ENCODE peak calls at places on chromosomes 13 and 19, in six cellular contexts. One of them, this sample, is unnamed.

GRCh38 chr13:59835569-59835968 is 328.2 kb downstream of the DIAPH3 start:
- DNase-seq in mammary epithelial cell: no peak
- DNase-seq in kidney: no peak
- DNase-seq in CD8-positive, alpha-beta T cell: no peak
- DNase-seq in adipocyte: no peak
- DNase-seq in body of pancreas: no peak
- DNase-seq in this sample: no peak

GRCh38 chr19:43957891-43958290 is 6.9 kb downstream of the ZNF221 start:
- DNase-seq in kidney: no peak
- DNase-seq in CD8-positive, alpha-beta T cell: no peak
- DNase-seq in mammary epithelial cell: no peak
- DNase-seq in adipocyte: peak; percentile 69
- DNase-seq in body of pancreas: no peak
- DNase-seq in this sample: no peak

GRCh38 chr13:113138792-113139551 is 16.4 kb downstream of the F10 start:
- DNase-seq in mammary epithelial cell: no peak
- DNase-seq in adipocyte: no peak
- DNase-seq in kidney: peak; percentile 1
- DNase-seq in CD8-positive, alpha-beta T cell: no peak
- DNase-seq in body of pancreas: no peak
- DNase-seq in this sample: no peak

GRCh38 chr13:95254341-95254740 is 46.9 kb downstream of the ABCC4 start:
- DNase-seq in CD8-positive, alpha-beta T cell: no peak
- DNase-seq in kidney: no peak
- DNase-seq in mammary epithelial cell: peak; percentile 46
- DNase-seq in adipocyte: peak; percentile 34
- DNase-seq in body of pancreas: no peak
- DNase-seq in this sample: no peak

GRCh38 chr13:111247552-111247951 is 72.9 kb upstream of the TEX29 start:
- DNase-seq in body of pancreas: peak; percentile 66
- DNase-seq in kidney: no peak
- DNase-seq in adipocyte: no peak
- DNase-seq in CD8-positive, alpha-beta T cell: no peak
- DNase-seq in mammary epithelial cell: no peak
- DNase-seq in this sample: peak; percentile 47

GRCh38 chr13:44117351-44117750 is 237.6 kb downstream of the LACC1 start:
- DNase-seq in mammary epithelial cell: no peak
- DNase-seq in body of pancreas: no peak
- DNase-seq in CD8-positive, alpha-beta T cell: no peak
- DNase-seq in kidney: no peak
- DNase-seq in adipocyte: peak; percentile 43
- DNase-seq in this sample: no peak

GRCh38 chr19:8666814-8667405 is 31.7 kb downstream of the ACTL9 start:
- DNase-seq in adipocyte: no peak
- DNase-seq in kidney: no peak
- DNase-seq in body of pancreas: no peak
- DNase-seq in mammary epithelial cell: no peak
- DNase-seq in CD8-positive, alpha-beta T cell: no peak
- DNase-seq in this sample: no peak

GRCh38 chr19:6536138-6536671 is 5.4 kb downstream of the TNFSF9 start:
- DNase-seq in mammary epithelial cell: peak; percentile 67
- DNase-seq in kidney: peak; percentile 78
- DNase-seq in CD8-positive, alpha-beta T cell: peak; percentile 87
- DNase-seq in body of pancreas: peak; percentile 24
- DNase-seq in adipocyte: peak; percentile 26
- DNase-seq in this sample: peak; percentile 67

GRCh38 chr19:13888281-13888680 is 11.3 kb downstream of the NANOS3 start:
- DNase-seq in adipocyte: no peak
- DNase-seq in kidney: no peak
- DNase-seq in body of pancreas: no peak
- DNase-seq in mammary epithelial cell: peak; percentile 50
- DNase-seq in CD8-positive, alpha-beta T cell: no peak
- DNase-seq in this sample: peak; percentile 83

GRCh38 chr13:68719815-68720214 is 1387.8 kb upstream of the ATXN8OS start:
- DNase-seq in body of pancreas: no peak
- DNase-seq in CD8-positive, alpha-beta T cell: no peak
- DNase-seq in mammary epithelial cell: no peak
- DNase-seq in adipocyte: no peak
- DNase-seq in kidney: no peak
- DNase-seq in this sample: no peak

GRCh38 chr13:48263196-48263595 is 30.2 kb downstream of the ITM2B start:
- DNase-seq in mammary epithelial cell: peak; percentile 12
- DNase-seq in adipocyte: no peak
- DNase-seq in body of pancreas: no peak
- DNase-seq in CD8-positive, alpha-beta T cell: no peak
- DNase-seq in kidney: no peak
- DNase-seq in this sample: no peak

GRCh38 chr13:103692442-103692841 is 626.2 kb upstream of the SLC10A2 start:
- DNase-seq in body of pancreas: no peak
- DNase-seq in kidney: no peak
- DNase-seq in adipocyte: no peak
- DNase-seq in mammary epithelial cell: no peak
- DNase-seq in CD8-positive, alpha-beta T cell: no peak
- DNase-seq in this sample: no peak

GRCh38 chr13:73607489-73608156 is 526.6 kb downstream of the KLF12 start:
- DNase-seq in adipocyte: no peak
- DNase-seq in CD8-positive, alpha-beta T cell: no peak
- DNase-seq in kidney: no peak
- DNase-seq in mammary epithelial cell: no peak
- DNase-seq in body of pancreas: no peak
- DNase-seq in this sample: no peak

GRCh38 chr19:42129399-42130253 is 2.6 kb downstream of the POU2F2 start:
- DNase-seq in kidney: peak; percentile 84
- DNase-seq in mammary epithelial cell: peak; percentile 82
- DNase-seq in body of pancreas: no peak
- DNase-seq in adipocyte: peak; percentile 76
- DNase-seq in CD8-positive, alpha-beta T cell: no peak
- DNase-seq in this sample: peak; percentile 44

GRCh38 chr13:45786293-45786920 is 65.1 kb downstream of the SIAH3 start:
- DNase-seq in kidney: peak; percentile 74
- DNase-seq in adipocyte: no peak
- DNase-seq in CD8-positive, alpha-beta T cell: peak; percentile 41
- DNase-seq in mammary epithelial cell: no peak
- DNase-seq in body of pancreas: peak; percentile 49
- DNase-seq in this sample: no peak

GRCh38 chr19:7862413-7862951 is 11.7 kb downstream of the PRR36 start:
- DNase-seq in CD8-positive, alpha-beta T cell: peak; percentile 75
- DNase-seq in adipocyte: peak; percentile 62
- DNase-seq in body of pancreas: peak; percentile 54
- DNase-seq in kidney: peak; percentile 87
- DNase-seq in mammary epithelial cell: no peak
- DNase-seq in this sample: peak; percentile 87

GRCh38 chr13:98798849-98799645 is 46.6 kb upstream of the SLC15A1 start:
- DNase-seq in mammary epithelial cell: no peak
- DNase-seq in CD8-positive, alpha-beta T cell: no peak
- DNase-seq in body of pancreas: no peak
- DNase-seq in adipocyte: peak; percentile 94
- DNase-seq in kidney: no peak
- DNase-seq in this sample: no peak

GRCh38 chr19:50061650-50062049 is 35.8 kb downstream of the ZNF473 start:
- DNase-seq in kidney: no peak
- DNase-seq in CD8-positive, alpha-beta T cell: no peak
- DNase-seq in body of pancreas: no peak
- DNase-seq in mammary epithelial cell: no peak
- DNase-seq in adipocyte: no peak
- DNase-seq in this sample: no peak

DNA sequence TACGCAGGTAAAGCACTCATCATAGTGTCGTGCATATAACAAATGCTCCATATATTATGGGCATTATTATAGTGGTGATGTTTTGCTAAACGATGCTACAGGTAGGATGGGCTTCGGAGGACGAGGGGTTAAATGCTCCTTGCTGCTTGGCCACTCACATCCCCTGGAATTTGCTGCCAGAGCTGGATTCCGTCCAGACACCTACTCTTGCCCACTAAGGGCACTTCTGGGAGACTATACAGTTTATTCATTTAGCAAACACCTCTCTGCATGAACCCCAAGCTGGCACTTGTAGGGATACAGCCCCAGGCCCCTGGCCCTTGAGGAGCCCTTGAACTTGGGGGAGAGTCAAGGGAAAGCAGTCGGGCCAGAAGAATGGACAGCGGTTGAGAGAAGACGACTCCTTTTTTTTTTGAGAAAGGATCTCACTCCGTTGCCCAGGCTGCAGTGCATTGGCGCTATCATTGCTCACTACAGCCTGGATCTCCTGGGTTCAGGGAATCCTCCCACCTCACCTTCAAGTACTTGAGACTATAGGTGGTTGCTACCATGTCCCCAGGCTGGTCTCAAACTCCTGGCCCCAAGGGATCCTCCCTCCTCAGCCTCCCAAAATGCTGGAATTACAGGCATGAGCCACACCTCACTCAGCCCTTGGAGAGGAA is 1.2 kb upstream of the MRPL34 start:
- DNase-seq in adipocyte: no peak
- DNase-seq in kidney: no peak
- DNase-seq in mammary epithelial cell: no peak
- DNase-seq in CD8-positive, alpha-beta T cell: no peak
- DNase-seq in body of pancreas: no peak
- DNase-seq in this sample: no peak
- H3K4me1 ChIP-seq in adipocyte: peaks cover 31% of the 10 kb centered on the region
- H3K4me1 ChIP-seq in kidney: peaks cover 10% of the 10 kb centered on the region
- H3K4me1 ChIP-seq in mammary epithelial cell: peaks cover 36% of the 10 kb centered on the region
- H3K4me1 ChIP-seq in CD8-positive, alpha-beta T cell: peaks cover 34% of the 10 kb centered on the region
- H3K4me1 ChIP-seq in body of pancreas: peaks cover 48% of the 10 kb centered on the region
- H3K4me1 ChIP-seq in this sample: peaks cover 30% of the 10 kb centered on the region

DNA sequence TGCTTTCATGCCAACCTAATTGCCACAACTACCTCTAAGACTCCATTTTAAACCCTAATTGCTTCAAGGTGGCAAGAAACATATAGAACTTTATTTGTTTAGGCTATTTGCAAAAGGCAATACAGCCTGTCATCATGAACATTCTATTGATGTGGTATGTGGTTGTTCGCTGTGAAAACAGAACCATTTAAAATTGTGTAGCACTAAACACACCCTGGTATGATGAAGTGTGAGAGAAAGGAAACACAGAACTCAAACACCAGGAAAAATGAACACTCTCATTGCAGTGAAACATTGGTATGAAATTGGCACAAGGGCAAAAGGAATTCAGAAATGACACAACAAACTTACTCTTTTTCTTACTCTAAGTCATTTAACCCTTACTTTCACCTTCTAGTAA is 530.9 kb downstream of the IRS2 start:
- DNase-seq in mammary epithelial cell: no peak
- DNase-seq in adipocyte: no peak
- DNase-seq in kidney: no peak
- DNase-seq in body of pancreas: no peak
- DNase-seq in CD8-positive, alpha-beta T cell: no peak
- DNase-seq in this sample: no peak
- H3K36me3 ChIP-seq in mammary epithelial cell: no peaks in the 10 kb centered on the region
- H3K36me3 ChIP-seq in adipocyte: no peaks in the 10 kb centered on the region
- H3K36me3 ChIP-seq in kidney: no peaks in the 10 kb centered on the region
- H3K36me3 ChIP-seq in body of pancreas: no peaks in the 10 kb centered on the region
- H3K36me3 ChIP-seq in CD8-positive, alpha-beta T cell: no peaks in the 10 kb centered on the region
- H3K36me3 ChIP-seq in this sample: no peaks in the 10 kb centered on the region

DNA sequence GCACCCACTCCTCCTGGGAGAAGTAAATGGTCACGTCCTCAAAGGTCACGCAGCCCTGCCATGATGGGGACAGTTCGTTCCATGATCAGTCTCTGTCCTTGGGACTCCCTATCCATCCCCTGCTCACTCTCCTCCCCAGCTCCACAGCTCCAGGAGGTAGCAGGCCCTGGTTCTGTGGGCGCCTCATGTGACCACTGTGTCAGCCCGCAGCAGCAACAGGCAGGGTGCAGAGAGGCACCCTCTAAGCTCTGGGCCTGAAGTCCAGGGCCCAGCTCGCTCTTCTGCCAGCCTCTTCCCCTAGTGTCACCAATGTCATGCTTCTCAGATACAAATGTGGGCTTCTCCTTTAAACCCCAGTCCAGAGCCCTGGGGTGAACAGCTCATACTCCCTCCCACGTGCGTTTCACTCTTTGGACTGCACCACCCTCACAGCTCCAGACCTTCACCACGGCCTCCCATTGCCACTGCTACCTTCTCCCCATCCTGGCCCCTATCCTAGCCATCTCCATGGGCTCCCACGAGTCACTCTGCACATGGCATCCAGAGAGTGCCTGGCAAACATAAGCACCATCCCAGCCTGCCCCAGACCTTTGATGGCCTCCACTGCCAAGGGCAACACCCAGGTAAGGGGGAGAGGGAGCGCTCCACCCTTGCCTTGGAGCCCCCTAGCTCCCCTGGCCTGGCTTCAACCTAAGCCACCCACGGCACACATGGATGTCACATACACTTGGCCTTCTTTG is 2.9 kb downstream of the ZNF792 start:
- DNase-seq in body of pancreas: no peak
- DNase-seq in adipocyte: no peak
- DNase-seq in mammary epithelial cell: no peak
- DNase-seq in kidney: no peak
- DNase-seq in CD8-positive, alpha-beta T cell: no peak
- DNase-seq in this sample: no peak
- H3K9me3 ChIP-seq in body of pancreas: no peaks in the 10 kb centered on the region
- H3K9me3 ChIP-seq in adipocyte: peaks cover 42% of the 10 kb centered on the region
- H3K9me3 ChIP-seq in mammary epithelial cell: peaks cover 50% of the 10 kb centered on the region
- H3K9me3 ChIP-seq in kidney: peaks cover 50% of the 10 kb centered on the region
- H3K9me3 ChIP-seq in CD8-positive, alpha-beta T cell: peaks cover 62% of the 10 kb centered on the region
- H3K9me3 ChIP-seq in this sample: peaks cover 54% of the 10 kb centered on the region

GRCh38 chr19:5016268-5016667 is 47.4 kb downstream of the KDM4B start:
- DNase-seq in adipocyte: no peak
- DNase-seq in CD8-positive, alpha-beta T cell: no peak
- DNase-seq in mammary epithelial cell: no peak
- DNase-seq in kidney: peak; percentile 66
- DNase-seq in body of pancreas: no peak
- DNase-seq in this sample: no peak

GRCh38 chr19:5014941-5015340 is 46.0 kb downstream of the KDM4B start:
- DNase-seq in kidney: no peak
- DNase-seq in body of pancreas: no peak
- DNase-seq in adipocyte: no peak
- DNase-seq in mammary epithelial cell: no peak
- DNase-seq in CD8-positive, alpha-beta T cell: no peak
- DNase-seq in this sample: no peak

GRCh38 chr19:5016781-5017180 is 47.9 kb downstream of the KDM4B start:
- DNase-seq in CD8-positive, alpha-beta T cell: no peak
- DNase-seq in adipocyte: no peak
- DNase-seq in mammary epithelial cell: no peak
- DNase-seq in kidney: peak; percentile 35
- DNase-seq in body of pancreas: no peak
- DNase-seq in this sample: no peak

GRCh38 chr19:5018224-5019015 is 49.5 kb downstream of the KDM4B start:
- DNase-seq in body of pancreas: no peak
- DNase-seq in mammary epithelial cell: no peak
- DNase-seq in kidney: peak; percentile 57
- DNase-seq in CD8-positive, alpha-beta T cell: no peak
- DNase-seq in adipocyte: peak; percentile 63
- DNase-seq in this sample: no peak

GRCh38 chr19:5017235-5017634 is 48.3 kb downstream of the KDM4B start:
- DNase-seq in CD8-positive, alpha-beta T cell: no peak
- DNase-seq in mammary epithelial cell: peak; percentile 63
- DNase-seq in kidney: no peak
- DNase-seq in adipocyte: no peak
- DNase-seq in body of pancreas: no peak
- DNase-seq in this sample: no peak
- H3K4me1 ChIP-seq in CD8-positive, alpha-beta T cell: no peaks in the 10 kb centered on the region
- H3K4me1 ChIP-seq in mammary epithelial cell: peaks cover 16% of the 10 kb centered on the region
- H3K4me1 ChIP-seq in kidney: no peaks in the 10 kb centered on the region
- H3K4me1 ChIP-seq in adipocyte: peaks cover 6% of the 10 kb centered on the region
- H3K4me1 ChIP-seq in body of pancreas: peaks cover 4% of the 10 kb centered on the region
- H3K4me1 ChIP-seq in this sample: no peaks in the 10 kb centered on the region

This sample was measured in mucosa of descending colon.